ENCODE peak calls at places on chromosomes 16 and 17, in four cellular contexts. L is astrocyte of the cerebellum, Q is skeletal muscle cell, O is EL. H is an unnamed sample.

GRCh38 chr17:58691701-58692238 is at the start of gene TEX14:
- DNase-seq in L (no peak), Q (no peak), O (no peak), H (no peak)

GRCh38 chr16:11094075-11094593 is 149.8 kb downstream of the CLEC16A start:
- DNase-seq in L (no peak), Q (no peak), O (peak), H (peak)

GRCh38 chr17:71760062-71760720 is 360.6 kb upstream of the SOX9 start:
- DNase-seq in L (peak), Q (peak), O (peak), H (no peak)

GRCh38 chr17:63561819-63562218 is 11.5 kb downstream of the DCAF7 start:
- DNase-seq in L (no peak), Q (no peak), O (no peak), H (no peak)

GRCh38 chr17:4498461-4499397 is at the start of gene SPNS2:
- DNase-seq in L (no peak), Q (no peak), O (peak), H (no peak)

GRCh38 chr16:85923153-85924021 is 24.4 kb downstream of the IRF8 start:
- DNase-seq in L (no peak), Q (no peak), O (peak), H (no peak)

GRCh38 chr17:935485-935884 is 44.1 kb downstream of the NXN start:
- DNase-seq in L (no peak), Q (no peak), O (no peak), H (peak)

GRCh38 chr16:67470314-67470713 is 10.6 kb downstream of the ATP6V0D1 start:
- DNase-seq in L (no peak), Q (no peak), O (no peak), H (no peak)

GRCh38 chr16:64094992-64095579 is 1026.8 kb downstream of the CDH11 start:
- DNase-seq in L (no peak), Q (peak), O (peak), H (no peak)

GRCh38 chr17:77959216-77959925 is 868 bp downstream of the TNRC6C start:
- DNase-seq in L (no peak), Q (no peak), O (peak), H (no peak)

GRCh38 chr16:21937387-21937829 is 15.8 kb upstream of the UQCRC2 start:
- DNase-seq in L (no peak), Q (no peak), O (no peak), H (no peak)

GRCh38 chr17:50107790-50108414 is 12.8 kb downstream of the PDK2 start:
- DNase-seq in L (no peak), Q (no peak), O (peak), H (no peak)

GRCh38 chr17:72193395-72194106 is 72.7 kb downstream of the SOX9 start:
- DNase-seq in L (no peak), Q (peak), O (peak), H (no peak)

GRCh38 chr17:82399030-82399429 is 19.1 kb upstream of the HEXD start:
- DNase-seq in L (peak), Q (peak), O (peak), H (no peak)

GRCh38 chr16:89172171-89172900 is 788 bp downstream of the CDH15 start:
- DNase-seq in L (no peak), Q (no peak), O (no peak), H (no peak)

GRCh38 chr16:86930001-86930400 is 351.7 kb downstream of the FOXL1 start:
- DNase-seq in L (no peak), Q (no peak), O (no peak), H (no peak)

GRCh38 chr16:715448-716249 is 731 bp downstream of the METRN start:
- DNase-seq in L (no peak), Q (no peak), O (peak), H (no peak)

GRCh38 chr16:49280861-49281331 is 742 bp downstream of the CBLN1 start:
- DNase-seq in L (no peak), Q (no peak), O (no peak), H (no peak)

GRCh38 chr16:87550510-87550961 is 51.8 kb upstream of the JPH3 start:
- DNase-seq in L (no peak), Q (no peak), O (no peak), H (no peak)

GRCh38 chr16:84312783-84313382 is 18.2 kb downstream of the WFDC1 start:
- DNase-seq in L (no peak), Q (no peak), O (no peak), H (peak)

GRCh38 chr16:53752566-53752965 is 48.6 kb downstream of the FTO start:
- DNase-seq in L (no peak), Q (no peak), O (no peak), H (no peak)

H was measured in HCT116.